ENCODE peak calls at places on chromosomes 4 and X, in four cellular contexts. N, F, H and U are unnamed samples.

GRCh38 chr4:156346959-156347385 is 393.3 kb upstream of the CTSO start:
- DNase-seq in N (no peak), F (no peak), H (no peak), U (no peak)

GRCh38 chr4:102647117-102647516 is 113.7 kb downstream of the MANBA start:
- DNase-seq in N (no peak), F (no peak), H (no peak), U (no peak)

GRCh38 chr4:128715616-128716015 is 93.9 kb upstream of the JADE1 start:
- DNase-seq in N (no peak), F (no peak), H (no peak), U (no peak)

GRCh38 chrX:138128025-138128671 is 562.2 kb downstream of the ZIC3 start:
- DNase-seq in N (peak; percentile 16), F (no peak), H (no peak), U (no peak)

GRCh38 chrX:133923113-133923512 is 62.3 kb downstream of the GPC3 start:
- DNase-seq in N (no peak), F (no peak), H (no peak), U (no peak)

GRCh38 chr4:106478152-106478551 is 109.6 kb upstream of the GIMD1 start:
- DNase-seq in N (no peak), F (no peak), H (no peak), U (no peak)

GRCh38 chrX:20527458-20528099 is 260.9 kb upstream of the RPS6KA3 start:
- DNase-seq in N (peak; percentile 12), F (no peak), H (no peak), U (no peak)

GRCh38 chr4:10157478-10158354 is 41.1 kb upstream of the WDR1 start:
- DNase-seq in N (peak; percentile 81), F (no peak), H (peak; percentile 55), U (no peak)

GRCh38 chr4:73653695-73654106 is 33.5 kb upstream of the RASSF6 start:
- DNase-seq in N (peak; percentile 67), F (no peak), H (peak; percentile 81), U (peak; percentile 62)

GRCh38 chrX:39845289-39845688 is 252.5 kb downstream of the BCOR start:
- DNase-seq in N (no peak), F (no peak), H (no peak), U (no peak)

GRCh38 chrX:42696551-42697129 is 81.3 kb downstream of the PPP1R2C start:
- DNase-seq in N (no peak), F (no peak), H (no peak), U (no peak)

GRCh38 chr4:10891866-10892265 is 207.3 kb upstream of the CLNK start:
- DNase-seq in N (no peak), F (no peak), H (no peak), U (no peak)

GRCh38 chrX:29090811-29091210 is 503.6 kb downstream of the IL1RAPL1 start:
- DNase-seq in N (no peak), F (no peak), H (no peak), U (no peak)

GRCh38 chrX:45758738-45759397 is 558.2 kb upstream of the DIPK2B start:
- DNase-seq in N (no peak), F (no peak), H (no peak), U (peak; percentile 61)

GRCh38 chrX:1336331-1337143 is at the start of gene IL3RA:
- DNase-seq in N (no peak), F (no peak), H (no peak), U (peak; percentile 57)
- TF ChIP-seq POLR2A in N (no peak), F (no peak), H (no peak), U (no peak)

DNA sequence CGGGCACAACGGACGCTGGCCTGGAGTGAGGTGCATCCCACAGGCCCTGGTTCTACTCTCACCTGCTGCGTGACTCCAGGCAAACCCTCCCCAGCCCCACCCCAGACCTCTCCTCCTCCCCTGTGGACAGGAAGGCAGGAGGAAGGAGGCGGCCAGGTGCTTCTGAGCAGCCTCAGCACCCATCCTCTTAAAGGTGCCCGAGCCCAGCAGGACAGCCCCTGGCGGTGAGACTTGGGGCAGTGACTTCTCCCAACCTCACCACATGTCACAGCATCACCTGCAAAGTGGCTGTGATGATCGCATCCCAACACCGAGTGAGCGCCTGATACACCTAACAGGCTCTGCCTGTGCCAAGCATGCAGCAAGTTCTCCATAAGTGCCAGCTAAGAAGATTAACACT is 17.1 kb upstream of the MAN2B2 start:
- DNase-seq in N (no peak), F (no peak), H (no peak), U (no peak)
- H3K27me3 ChIP-seq in N (peaks cover 68% of the 10 kb centered on the region), F (peaks cover 31% of the 10 kb centered on the region), H (no peaks in the 10 kb centered on the region), U (peaks cover 12% of the 10 kb centered on the region)

GRCh38 chrX:2500091-2500680 is 590 bp downstream of the DHRSX start:
- DNase-seq in N (peak; percentile 75), F (no peak), H (no peak), U (peak; percentile 71)
- TF ChIP-seq CTCF in N (no peak), F (no peak), H (peak; percentile 21), U (no peak)

GRCh38 chrX:115564243-115564642 is 3.3 kb downstream of the PLS3 start:
- DNase-seq in N (no peak), F (no peak), H (no peak), U (no peak)

GRCh38 chrX:115563633-115564182 is 2.7 kb downstream of the PLS3 start:
- DNase-seq in N (no peak), F (no peak), H (no peak), U (no peak)

GRCh38 chrX:115561605-115562491 is 874 bp downstream of the PLS3 start:
- DNase-seq in N (no peak), F (peak; percentile 66), H (peak; percentile 45), U (no peak)

GRCh38 chrX:115562492-115562872 is 1.5 kb downstream of the PLS3 start:
- DNase-seq in N (no peak), F (no peak), H (no peak), U (no peak)

GRCh38 chrX:115565888-115566287 is 4.9 kb downstream of the PLS3 start:
- DNase-seq in N (no peak), F (no peak), H (no peak), U (no peak)
- TF ChIP-seq POLR2A in N (no peak), F (no peak), H (no peak), U (no peak)

GRCh38 chrX:10579753-10580060 is 40.7 kb downstream of the MID1 start:
- DNase-seq in N (no peak), F (no peak), H (no peak), U (no peak)
- H3K27me3 ChIP-seq in N (no peaks in the 10 kb centered on the region), F (no peaks in the 10 kb centered on the region), H (no peaks in the 10 kb centered on the region), U (no peaks in the 10 kb centered on the region)

GRCh38 chr4:38500433-38500832 is 163.6 kb upstream of the KLF3 start:
- DNase-seq in N (no peak), F (no peak), H (no peak), U (no peak)
- TF ChIP-seq CTCF in N (no peak), F (no peak), H (no peak), U (no peak)